ENCODE peak calls at places on chromosomes 1 and 21, in four cellular contexts. V, J, Y and R are unnamed samples.

GRCh38 chr1:116708255-116708900 is 40.8 kb upstream of the IGSF3 start:
- DNase-seq in J (no peak), Y (no peak), V (no peak), R (no peak)

GRCh38 chr1:51249445-51249844 is 13.4 kb downstream of the RNF11 start:
- DNase-seq in J (no peak), V (no peak), Y (no peak), R (no peak)

GRCh38 chr1:33008051-33008914 is 28.4 kb downstream of the AK2 start:
- DNase-seq in V (no peak), J (no peak), Y (no peak), R (no peak)

GRCh38 chr1:230303822-230304221 is 122.3 kb downstream of the PGBD5 start:
- DNase-seq in J (peak), V (no peak), Y (no peak), R (peak)

GRCh38 chr21:41559658-41560599 is 52.0 kb upstream of the TMPRSS2 start:
- DNase-seq in Y (no peak), J (no peak), V (no peak), R (peak)

GRCh38 chr1:115782571-115783281 is 14.2 kb upstream of the CASQ2 start:
- DNase-seq in J (peak), V (no peak), Y (no peak), R (no peak)

GRCh38 chr1:224219612-224220011 is 36.6 kb downstream of the DEGS1 start:
- DNase-seq in Y (no peak), J (no peak), V (no peak), R (no peak)

GRCh38 chr1:66764994-66765578 is 12.8 kb downstream of the DYNLT5 start:
- DNase-seq in V (peak), J (peak), Y (peak), R (peak)

GRCh38 chr1:173445656-173446055 is 31.5 kb upstream of the PRDX6 start:
- DNase-seq in V (no peak), Y (no peak), J (no peak), R (no peak)

GRCh38 chr1:6148497-6149241 is 31.5 kb downstream of the CHD5 start:
- DNase-seq in Y (peak), V (peak), J (no peak), R (peak)

GRCh38 chr1:117794073-117794472 is 135.3 kb downstream of the GDAP2 start:
- DNase-seq in Y (no peak), J (peak), V (no peak), R (no peak)

GRCh38 chr1:166484471-166484870 is 317.7 kb upstream of the FAM78B start:
- DNase-seq in J (no peak), V (no peak), Y (no peak), R (no peak)

GRCh38 chr1:168121314-168122029 is 15.3 kb downstream of the GPR161 start:
- DNase-seq in V (no peak), J (no peak), Y (no peak), R (no peak)

GRCh38 chr21:44375281-44375651 is 21.8 kb downstream of the TRPM2 start:
- DNase-seq in Y (no peak), J (no peak), V (no peak), R (peak)

GRCh38 chr1:187942986-187943385 is 1114.2 kb downstream of the PLA2G4A start:
- DNase-seq in V (no peak), J (no peak), Y (no peak), R (no peak)

GRCh38 chr1:91014475-91014874 is 7.4 kb downstream of the ZNF644 start:
- DNase-seq in J (no peak), V (no peak), Y (no peak), R (no peak)

GRCh38 chr1:86852737-86853408 is 61.1 kb downstream of the SELENOF start:
- DNase-seq in Y (no peak), V (no peak), J (no peak), R (no peak)

DNA sequence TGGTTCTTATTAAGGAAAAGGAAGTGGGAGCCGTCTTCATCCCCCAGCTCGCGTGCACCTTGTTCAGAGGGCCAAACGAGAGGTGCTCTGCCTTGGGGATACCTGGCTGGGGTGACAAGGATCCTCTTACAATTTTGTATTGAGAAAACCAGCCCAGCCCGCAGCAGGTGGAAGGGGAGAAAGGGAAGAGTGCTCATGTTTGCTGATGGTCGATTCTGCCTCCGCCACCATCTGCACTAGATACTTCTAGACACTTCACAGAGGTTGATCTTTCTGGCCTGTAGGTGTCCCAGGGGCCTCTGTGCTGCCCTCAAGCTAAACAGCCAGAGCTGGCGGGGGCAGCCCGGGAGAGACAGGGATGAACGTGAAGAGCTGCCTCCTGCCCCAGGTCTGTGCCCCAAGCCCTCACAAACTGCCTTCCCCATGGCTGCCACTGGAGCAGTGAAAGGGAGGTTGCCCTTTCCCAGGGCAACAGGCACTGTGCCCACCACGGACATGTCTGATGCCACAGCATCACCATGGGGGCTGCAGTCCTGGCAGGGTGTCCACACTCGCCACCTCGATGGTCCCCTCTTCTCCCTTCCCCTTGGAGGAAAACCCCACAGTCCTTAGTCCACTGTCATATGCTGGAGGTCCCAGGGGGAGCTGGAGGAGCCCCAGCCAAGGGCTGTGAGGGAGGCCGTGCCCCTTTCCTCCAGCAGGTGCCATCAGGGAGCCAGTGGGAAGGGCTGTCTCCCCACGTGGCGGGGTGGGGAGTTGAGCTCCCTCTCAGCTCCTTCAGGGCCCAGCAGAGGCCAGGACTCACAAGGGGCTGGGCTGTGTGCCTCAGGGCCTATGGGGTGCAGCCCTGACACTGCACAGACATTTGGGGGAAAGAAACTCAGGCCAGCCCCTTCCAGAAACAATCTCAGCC is 8.1 kb downstream of the ADPRS start:
- DNase-seq in J (peak), Y (no peak), V (no peak), R (peak)
- TF ChIP-seq CTCF in J (peak), Y (peak), V (no peak), R (no peak)

GRCh38 chr1:35280006-35280405 is 11.5 kb downstream of the ZMYM4 start:
- DNase-seq in J (no peak), Y (no peak), V (no peak), R (no peak)
- TF ChIP-seq CTCF in J (no peak), Y (no peak), V (no peak), R (no peak)

DNA sequence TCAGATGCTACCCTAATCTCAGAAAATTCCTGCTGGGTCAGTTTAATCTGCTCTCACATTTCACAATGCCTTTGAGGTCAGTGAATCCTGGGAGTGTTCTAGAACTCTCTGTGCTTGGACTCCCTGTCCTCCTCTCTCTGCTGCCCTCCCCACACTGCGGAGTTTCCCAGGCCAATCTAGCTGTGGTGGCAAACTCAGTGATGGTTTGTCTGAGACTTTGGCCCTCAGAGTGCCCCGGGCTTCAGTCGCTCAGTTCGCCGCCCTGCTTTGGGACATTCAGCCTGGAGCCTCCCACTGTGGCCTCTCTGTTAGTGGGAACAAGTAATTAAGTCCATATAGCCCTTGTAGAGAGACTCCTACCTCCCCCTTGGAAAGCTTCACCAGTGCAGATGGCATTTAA is 7.1 kb downstream of the C1orf226 start:
- DNase-seq in Y (no peak), J (no peak), V (no peak), R (no peak)
- TF ChIP-seq CTCF in Y (no peak), J (no peak), V (no peak), R (no peak)

DNA sequence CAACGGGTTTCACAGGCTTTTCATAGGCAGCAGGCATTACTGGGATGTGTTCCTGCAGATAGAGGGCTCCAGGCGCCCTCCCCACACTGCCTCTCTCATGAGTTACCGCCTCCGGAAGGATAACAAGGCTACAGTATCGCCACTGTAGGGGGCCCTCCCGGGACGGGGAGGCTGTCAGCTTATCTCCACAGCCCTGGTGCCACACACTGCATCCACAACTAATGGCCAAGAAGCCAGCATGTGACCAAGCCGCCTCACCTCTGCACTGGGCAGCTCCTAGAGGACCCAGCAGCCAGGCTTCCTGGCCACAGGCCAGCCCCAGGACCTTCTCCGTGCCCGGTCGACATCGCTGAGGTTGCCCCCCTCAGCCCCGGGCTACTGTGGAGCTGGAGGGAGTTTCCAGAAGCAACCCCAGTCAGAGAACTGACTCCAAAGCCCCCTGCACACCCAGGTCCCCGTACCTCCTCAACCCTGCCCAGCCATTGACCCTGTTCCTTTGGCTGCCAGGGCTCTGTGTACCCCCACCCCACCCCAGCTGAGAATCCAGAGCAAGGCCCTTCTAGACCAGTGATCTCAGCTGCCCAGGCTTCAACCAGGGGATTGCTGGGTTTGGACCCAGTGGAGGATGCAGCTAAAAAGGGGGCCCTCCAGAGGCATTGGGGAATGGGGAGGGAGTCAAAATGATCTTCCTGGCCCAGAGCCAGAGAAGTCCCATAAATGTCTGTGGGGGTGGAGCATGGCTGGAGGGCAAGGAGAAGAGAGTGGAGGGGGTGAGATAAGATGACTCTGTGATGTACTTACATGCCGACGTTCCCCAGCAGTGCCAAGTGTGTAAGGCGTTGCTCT is 45.0 kb downstream of the NEK2 start:
- DNase-seq in V (no peak), J (no peak), Y (no peak), R (no peak)
- TF ChIP-seq CTCF in V (no peak), J (no peak), Y (no peak), R (no peak)

GRCh38 chr1:206761369-206761768 is 9.2 kb upstream of the IL19 start:
- DNase-seq in V (no peak), Y (no peak), J (no peak), R (no peak)
- TF ChIP-seq CTCF in V (no peak), Y (no peak), J (peak), R (no peak)

DNA sequence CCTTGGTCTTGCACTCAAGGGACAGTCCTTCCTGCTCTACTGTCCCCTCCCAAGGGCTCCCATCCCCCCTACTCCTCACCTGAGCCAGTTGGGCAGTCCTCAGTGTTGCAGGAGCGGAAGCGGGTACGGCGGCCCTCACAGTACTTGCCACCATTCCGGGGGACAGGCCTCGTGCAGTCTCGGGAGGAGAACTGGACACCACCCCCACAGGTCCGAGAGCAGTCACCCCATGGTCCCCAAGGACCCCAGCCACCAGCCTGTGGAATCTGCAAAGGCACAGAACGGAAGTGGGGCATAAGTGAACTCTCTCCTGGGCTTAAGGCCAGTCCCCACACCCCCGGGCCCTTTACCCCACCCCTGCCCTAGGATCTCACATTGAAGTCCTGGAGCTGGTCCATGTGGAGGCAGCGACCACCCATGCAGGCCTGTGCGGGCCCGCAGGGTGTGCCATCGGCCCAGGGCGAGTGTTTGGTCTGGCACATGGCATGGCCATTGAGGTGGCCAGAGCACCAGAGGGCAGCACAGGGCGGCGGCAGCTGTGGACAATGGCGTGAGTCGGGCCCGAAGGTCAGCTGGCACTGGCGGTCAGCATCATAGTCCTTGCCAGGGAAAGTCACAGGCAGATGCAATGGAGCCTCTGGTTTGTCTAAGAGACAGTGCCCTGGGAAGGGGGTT is 5.2 kb downstream of the ADAMTS4 start:
- DNase-seq in V (no peak), J (no peak), Y (no peak), R (no peak)
- TF ChIP-seq CTCF in V (no peak), J (peak), Y (no peak), R (no peak)

DNA sequence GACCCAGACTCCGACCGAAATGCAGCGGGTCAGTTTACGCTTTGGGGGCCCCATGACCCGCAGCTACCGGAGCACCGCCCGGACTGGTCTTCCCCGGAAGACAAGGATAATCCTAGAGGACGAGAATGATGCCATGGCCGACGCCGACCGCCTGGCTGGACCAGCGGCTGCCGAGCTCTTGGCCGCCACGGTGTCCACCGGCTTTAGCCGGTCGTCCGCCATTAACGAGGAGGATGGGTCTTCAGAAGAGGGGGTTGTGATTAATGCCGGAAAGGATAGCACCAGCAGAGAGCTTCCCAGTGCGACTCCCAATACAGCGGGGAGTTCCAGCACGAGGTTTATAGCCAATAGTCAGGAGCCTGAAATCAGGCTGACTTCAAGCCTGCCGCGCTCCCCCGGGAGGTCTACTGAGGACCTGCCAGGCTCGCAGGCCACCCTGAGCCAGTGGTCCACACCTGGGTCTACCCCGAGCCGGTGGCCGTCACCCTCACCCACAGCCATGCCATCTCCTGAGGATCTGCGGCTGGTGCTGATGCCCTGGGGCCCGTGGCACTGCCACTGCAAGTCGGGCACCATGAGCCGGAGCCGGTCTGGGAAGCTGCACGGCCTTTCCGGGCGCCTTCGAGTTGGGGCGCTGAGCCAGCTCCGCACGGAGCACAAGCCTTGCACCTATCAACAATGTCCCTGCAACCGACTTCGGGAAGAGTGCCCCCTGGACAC is 534 bp downstream of the C1orf56 start:
- DNase-seq in Y (peak), V (peak), J (peak), R (peak)
- TF ChIP-seq CTCF in Y (peak), V (peak), J (peak), R (peak)

DNA sequence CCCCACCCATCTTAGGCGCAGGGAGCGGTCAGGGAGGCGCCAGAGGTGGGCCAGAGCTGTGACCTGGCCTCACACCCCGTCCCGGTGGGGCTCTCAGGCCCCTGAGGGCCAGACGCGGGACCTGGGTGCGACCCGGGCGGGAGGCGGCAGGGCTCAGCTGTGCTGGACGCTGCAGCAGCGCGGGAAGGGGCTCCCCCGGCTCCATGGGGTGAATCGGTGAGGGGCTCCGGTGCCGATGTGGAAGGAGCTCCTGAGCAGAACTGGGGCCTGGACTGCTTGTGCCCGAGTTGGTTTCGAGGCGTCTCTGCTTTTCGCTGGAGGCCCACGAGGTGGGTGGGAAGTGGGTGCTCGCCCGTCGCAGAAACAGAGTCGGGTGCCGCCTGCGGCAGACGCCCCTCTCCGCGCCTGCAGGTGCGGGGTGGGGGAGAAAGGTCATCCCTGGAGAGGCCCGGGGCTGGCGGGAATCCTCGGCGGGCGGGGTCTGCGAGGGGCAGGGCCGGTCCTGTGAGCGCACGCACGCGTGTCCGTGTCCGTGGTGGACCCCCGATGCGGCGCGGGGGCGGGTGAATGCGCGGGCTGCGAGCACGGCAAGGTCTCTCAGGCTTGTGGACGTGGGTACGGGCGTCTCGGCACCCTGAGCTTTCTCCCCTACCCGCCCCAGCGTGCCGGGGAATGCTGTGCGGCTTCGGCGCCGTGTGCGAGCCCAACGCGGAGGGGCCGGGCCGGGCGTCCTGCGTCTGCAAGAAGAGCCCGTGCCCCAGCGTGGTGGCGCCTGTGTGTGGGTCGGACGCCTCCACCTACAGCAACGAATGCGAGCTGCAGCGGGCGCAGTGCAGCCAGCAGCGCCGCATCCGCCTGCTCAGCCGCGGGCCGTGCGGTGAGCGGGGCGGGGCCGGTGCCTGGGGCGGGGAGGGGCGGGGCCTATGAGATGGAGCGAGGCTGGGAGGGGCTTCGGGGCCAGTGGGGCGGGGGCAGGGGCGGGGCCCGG is 20.4 kb downstream of the AGRN start:
- DNase-seq in J (peak), V (peak), Y (peak), R (peak)
- TF ChIP-seq CTCF in J (peak), V (no peak), Y (no peak), R (no peak)

GRCh38 chr1:37817481-37817880 is 9.5 kb upstream of the YRDC start:
- DNase-seq in V (no peak), Y (no peak), J (no peak), R (no peak)
- TF ChIP-seq CTCF in V (no peak), Y (no peak), J (no peak), R (no peak)

DNA sequence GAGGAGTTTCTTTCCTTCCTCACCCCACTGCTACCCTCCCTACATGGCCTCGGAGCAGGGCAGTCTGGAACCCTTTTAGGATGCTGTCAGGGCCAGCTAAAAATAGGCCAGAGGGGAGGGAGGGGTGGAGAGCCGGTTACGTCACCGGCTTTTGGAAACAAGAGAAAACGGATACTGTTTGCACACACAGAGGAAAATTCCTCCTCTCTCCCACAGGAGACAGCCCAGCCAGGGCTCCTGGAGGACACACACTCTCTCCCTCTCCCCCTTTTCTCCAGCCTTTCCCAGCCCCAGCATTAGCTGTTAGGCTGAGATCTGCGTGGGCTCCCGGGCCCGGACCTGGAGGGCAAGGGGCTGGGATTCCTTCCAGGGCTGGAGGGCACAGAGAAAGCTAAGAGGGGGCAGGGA is 20.0 kb upstream of the ALDH4A1 start:
- DNase-seq in Y (no peak), J (peak), V (peak), R (no peak)
- TF ChIP-seq CTCF in Y (no peak), J (peak), V (no peak), R (no peak)